ENCODE peak calls at places on chromosomes 6 and 20, in seven cellular contexts. G is heart left ventricle, J is epithelial cell of esophagus, L is AG04450, X is astrocyte, A is psoas muscle, Y is mucosa of descending colon. U is an unnamed sample.

GRCh38 chr6:6886160-6886885 is 221.4 kb upstream of the RREB1 start:
- DNase-seq in G (no peak), J (no peak), L (no peak), X (no peak), A (no peak), Y (peak; percentile 59), U (no peak)

GRCh38 chr20:11375368-11375767 is 542.3 kb upstream of the BTBD3 start:
- DNase-seq in G (no peak), J (peak; percentile 76), L (no peak), X (no peak), A (no peak), Y (no peak), U (no peak)

GRCh38 chr6:166554316-166554715 is 32.2 kb downstream of the RAMACL start:
- DNase-seq in G (peak; percentile 53), J (no peak), L (no peak), X (no peak), A (no peak), Y (no peak), U (no peak)

GRCh38 chr6:90288404-90288803 is 8.2 kb downstream of the BACH2 start:
- DNase-seq in G (no peak), J (no peak), L (no peak), X (peak; percentile 50), A (no peak), Y (no peak), U (no peak)

GRCh38 chr20:19975436-19975799 is 41.7 kb upstream of the NAA20 start:
- DNase-seq in G (peak; percentile 26), J (no peak), L (no peak), X (peak; percentile 61), A (no peak), Y (peak; percentile 52), U (no peak)

GRCh38 chr6:68159433-68159832 is 475.6 kb upstream of the ADGRB3 start:
- DNase-seq in G (no peak), J (no peak), L (no peak), X (no peak), A (no peak), Y (no peak), U (no peak)

GRCh38 chr20:23754731-23755130 is 4.0 kb upstream of the CST1 start:
- DNase-seq in G (no peak), J (no peak), L (no peak), X (no peak), A (no peak), Y (no peak), U (no peak)

GRCh38 chr6:69105288-69105687 is 470.2 kb downstream of the ADGRB3 start:
- DNase-seq in G (no peak), J (no peak), L (no peak), X (no peak), A (no peak), Y (no peak), U (no peak)

GRCh38 chr6:10763006-10763405 is 15.4 kb downstream of the TMEM14B start:
- DNase-seq in G (no peak), J (no peak), L (peak; percentile 55), X (peak; percentile 35), A (peak; percentile 20), Y (no peak), U (no peak)

GRCh38 chr20:6616421-6616820 is 151.1 kb upstream of the BMP2 start:
- DNase-seq in G (no peak), J (no peak), L (no peak), X (no peak), A (no peak), Y (no peak), U (no peak)

GRCh38 chr6:33374359-33374910 is 17.2 kb upstream of the KIFC1 start:
- DNase-seq in G (no peak), J (peak; percentile 36), L (no peak), X (no peak), A (no peak), Y (no peak), U (peak; percentile 63)
- H3K4me3 ChIP-seq in G (no peak overlapping the region), J (no peak overlapping the region), L (no peak overlapping the region), X (no peak overlapping the region), A (no peak overlapping the region), Y (no peak overlapping the region), U (no peak overlapping the region)

GRCh38 chr6:147779624-147780023 is 271.1 kb downstream of the SAMD5 start:
- DNase-seq in G (no peak), J (no peak), L (no peak), X (no peak), A (no peak), Y (no peak), U (no peak)

GRCh38 chr6:147772724-147773123 is 264.2 kb downstream of the SAMD5 start:
- DNase-seq in G (no peak), J (no peak), L (no peak), X (no peak), A (no peak), Y (no peak), U (no peak)

GRCh38 chr6:147770221-147770620 is 261.7 kb downstream of the SAMD5 start:
- DNase-seq in G (no peak), J (no peak), L (no peak), X (no peak), A (no peak), Y (no peak), U (no peak)

GRCh38 chr6:147776631-147777030 is 268.1 kb downstream of the SAMD5 start:
- DNase-seq in G (no peak), J (no peak), L (no peak), X (no peak), A (no peak), Y (no peak), U (no peak)

GRCh38 chr6:147774856-147775255 is 266.4 kb downstream of the SAMD5 start:
- DNase-seq in G (no peak), J (no peak), L (no peak), X (no peak), A (no peak), Y (no peak), U (no peak)
- TF ChIP-seq CTCF in G (no peak), J (no peak), L (peak; percentile 22), X (no peak), A (no peak), Y (no peak), U (no peak)

GRCh38 chr6:81098109-81098814 is 654.2 kb downstream of the TENT5A start:
- DNase-seq in G (no peak), J (no peak), L (no peak), X (no peak), A (no peak), Y (no peak), U (no peak)
- H3K4me3 ChIP-seq in G (no peak overlapping the region), J (no peak overlapping the region), L (no peak overlapping the region), X (no peak overlapping the region), A (no peak overlapping the region), Y (no peak overlapping the region), U (no peak overlapping the region)

DNA sequence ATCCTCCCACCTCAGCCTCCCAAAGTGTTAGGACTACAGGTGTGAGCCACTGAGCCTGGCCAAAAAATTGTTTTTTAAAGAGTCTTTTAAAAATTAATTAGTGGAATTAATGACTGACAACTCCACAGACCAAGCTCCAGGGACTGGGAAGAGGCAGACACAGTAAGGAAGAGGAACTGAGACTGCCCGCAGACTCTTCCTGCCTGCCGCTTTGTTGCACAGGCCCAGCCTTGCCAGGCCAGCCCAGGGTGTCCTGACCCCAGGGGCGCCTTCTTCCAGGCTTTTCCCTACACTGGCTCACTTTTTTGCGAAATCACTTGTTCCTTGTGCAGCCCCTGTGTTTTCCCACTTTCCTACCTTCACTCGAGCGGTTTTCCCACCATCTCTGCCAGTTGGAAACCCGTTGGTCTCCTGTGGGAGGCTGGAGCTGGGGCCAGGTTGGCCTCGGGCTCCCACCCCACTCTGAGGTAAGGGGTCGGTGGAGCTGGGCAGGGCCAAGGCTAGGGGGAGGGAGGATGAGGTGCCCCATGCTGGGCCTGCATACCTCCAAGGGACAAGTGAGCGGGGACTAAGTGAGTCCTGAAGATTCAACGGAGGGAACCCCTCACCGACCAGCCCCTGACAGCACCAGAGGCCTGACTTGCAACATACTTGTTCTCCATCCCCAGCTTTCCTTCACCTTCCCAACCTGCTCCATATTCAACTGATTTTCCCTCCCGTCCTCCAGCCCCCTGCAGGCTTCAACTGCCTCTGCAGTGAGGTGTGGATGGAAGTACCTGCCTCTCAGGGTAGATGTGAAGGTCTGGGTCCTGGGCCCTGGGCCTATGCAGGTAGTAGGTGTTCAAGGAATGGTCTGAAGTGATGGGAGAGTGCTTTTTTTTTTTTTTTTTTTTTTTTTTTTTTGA is 23.5 kb upstream of the SMIM29 start:
- DNase-seq in G (no peak), J (no peak), L (no peak), X (no peak), A (no peak), Y (no peak), U (no peak)
- TF ChIP-seq CTCF in G (no peak), J (no peak), L (no peak), X (no peak), A (no peak), Y (no peak), U (no peak)

GRCh38 chr6:81669445-81669844 is 83.0 kb downstream of the TENT5A start:
- DNase-seq in G (no peak), J (no peak), L (no peak), X (no peak), A (no peak), Y (no peak), U (no peak)
- H3K4me3 ChIP-seq in G (no peak overlapping the region), J (no peak overlapping the region), L (no peak overlapping the region), X (no peak overlapping the region), A (no peak overlapping the region), Y (no peak overlapping the region), U (no peak overlapping the region)

DNA sequence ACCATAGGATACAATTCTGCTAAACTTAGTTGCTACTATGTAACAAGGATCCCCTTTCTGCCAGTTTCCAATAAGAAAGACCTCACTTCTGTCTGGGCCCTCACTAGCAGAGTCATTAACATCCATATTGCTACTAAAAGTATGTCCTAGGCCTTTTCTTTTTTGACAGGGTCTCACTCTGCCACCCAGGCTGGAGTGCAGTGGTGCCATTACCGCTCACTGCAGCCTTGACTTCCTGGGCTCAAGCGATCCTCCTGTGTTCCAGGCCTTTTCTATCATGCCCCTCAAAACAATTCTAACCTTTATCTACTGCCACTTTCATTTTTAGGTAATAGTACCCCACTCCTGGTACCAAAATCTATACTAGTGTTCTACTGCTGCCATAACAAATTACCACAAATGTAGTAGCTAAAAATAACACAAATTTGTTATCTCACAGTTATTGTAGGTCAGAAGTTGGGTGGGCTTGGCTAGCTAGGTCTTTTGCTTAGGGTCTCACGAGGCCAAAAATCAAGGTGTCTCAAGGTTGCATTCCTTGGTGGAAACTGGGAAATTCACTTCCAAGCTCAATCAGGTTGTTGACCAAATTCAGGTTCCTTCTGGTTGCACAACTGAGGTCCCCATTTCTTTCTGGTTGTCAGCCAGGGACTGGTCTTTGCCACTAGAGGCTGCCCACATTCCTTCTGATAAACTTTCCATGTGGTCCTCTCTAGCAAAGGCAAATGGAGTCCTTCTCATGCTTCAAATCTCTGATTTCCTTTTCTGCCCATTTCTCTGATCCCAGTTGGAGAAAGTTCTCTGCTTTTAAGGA is 3.0 kb downstream of the CSNK2A1 start:
- DNase-seq in G (no peak), J (no peak), L (no peak), X (no peak), A (no peak), Y (no peak), U (no peak)
- TF ChIP-seq CTCF in G (no peak), J (no peak), L (no peak), X (no peak), A (no peak), Y (no peak), U (no peak)